ENCODE peak calls at places on chromosomes 6 and 20, in eight cellular contexts. N is effector memory CD4-positive, alpha-beta T cell; X is CD4-positive, CD25-positive, alpha-beta regulatory T cell; P is upper lobe of right lung; T is neural crest cell; G is T1000; Y is glutamatergic neuron; R is NCI-H2029. W is an unnamed sample.

GRCh38 chr6:81834141-81834621 is 81.7 kb upstream of the TENT5A start:
- DNase-seq in G (peak), N (no peak), Y (no peak), X (no peak), P (no peak), T (no peak), R (no peak), W (no peak)

GRCh38 chr20:15022921-15023320 is 685.5 kb upstream of the FLRT3 start:
- DNase-seq in G (no peak), P (no peak), R (no peak), N (no peak), X (no peak), T (no peak), Y (no peak), W (peak)

GRCh38 chr20:36318166-36318565 is 12.0 kb downstream of the DLGAP4 start:
- DNase-seq in N (no peak), Y (no peak), G (no peak), R (no peak), X (no peak), P (peak), T (no peak), W (no peak)

GRCh38 chr6:4345543-4345942 is 210.2 kb upstream of the ECI2 start:
- DNase-seq in X (no peak), G (no peak), T (no peak), N (no peak), Y (no peak), P (no peak), R (peak), W (no peak)

GRCh38 chr20:3890999-3891929 is 2.1 kb downstream of the PANK2 start:
- DNase-seq in N (no peak), R (no peak), P (peak), Y (no peak), T (no peak), X (no peak), G (no peak), W (no peak)

GRCh38 chr6:152587473-152587872 is 49.7 kb downstream of the SYNE1 start:
- DNase-seq in N (no peak), T (no peak), X (no peak), G (no peak), Y (no peak), R (no peak), P (no peak), W (no peak)

GRCh38 chr6:93341900-93342613 is 77.3 kb downstream of the EPHA7 start:
- DNase-seq in Y (no peak), R (no peak), X (no peak), P (no peak), G (no peak), T (no peak), N (no peak), W (no peak)

GRCh38 chr6:24545691-24546090 is 50.9 kb downstream of the ALDH5A1 start:
- DNase-seq in R (no peak), P (no peak), T (no peak), N (no peak), Y (no peak), X (no peak), G (no peak), W (no peak)

GRCh38 chr6:143414769-143415168 is 35.7 kb downstream of the ADAT2 start:
- DNase-seq in P (no peak), R (no peak), T (no peak), N (no peak), G (no peak), X (no peak), Y (no peak), W (no peak)

GRCh38 chr6:21348462-21349195 is 244.9 kb upstream of the SOX4 start:
- DNase-seq in R (peak), Y (peak), G (peak), X (no peak), N (no peak), P (peak), T (no peak), W (no peak)

GRCh38 chr6:116088946-116089345 is 11.7 kb upstream of the NT5DC1 start:
- DNase-seq in R (no peak), G (no peak), X (no peak), P (no peak), T (no peak), N (no peak), Y (no peak), W (no peak)

GRCh38 chr20:62603907-62604785 is 38.2 kb upstream of the SLCO4A1 start:
- DNase-seq in R (no peak), T (no peak), P (no peak), X (no peak), Y (no peak), N (no peak), G (no peak), W (no peak)

GRCh38 chr20:5973971-5974370 is 23.5 kb downstream of the MCM8 start:
- DNase-seq in G (no peak), P (no peak), N (no peak), X (no peak), T (no peak), Y (no peak), R (no peak), W (no peak)

GRCh38 chr20:1490643-1491042 is 577 bp downstream of the SIRPB2 start:
- DNase-seq in G (no peak), Y (no peak), P (no peak), T (no peak), X (no peak), R (no peak), N (no peak), W (no peak)

GRCh38 chr6:92708270-92708669 is 711.1 kb downstream of the EPHA7 start:
- DNase-seq in R (no peak), T (no peak), G (no peak), X (no peak), Y (no peak), N (no peak), P (no peak), W (no peak)

GRCh38 chr6:158596861-158597260 is 37.0 kb downstream of the TMEM181 start:
- DNase-seq in R (no peak), G (no peak), X (no peak), T (no peak), N (no peak), P (no peak), Y (peak), W (no peak)

W was measured in T47D.